ENCODE peak calls at places on chromosome 18, in ten cellular contexts. N is H1, A is heart right ventricle, D is fibroblast of lung, H is HepG2, G is A549, X is upper lobe of right lung, B is HCT116, O is OCI-LY7, C is psoas muscle. Y is an unnamed sample.

GRCh38 chr18:80253236-80253635 is 5.9 kb upstream of the PARD6G start:
- DNase-seq in N (no peak), A (no peak), D (no peak), H (no peak), G (no peak), X (no peak), B (no peak), O (no peak), C (no peak), Y (no peak)

GRCh38 chr18:29007986-29008654 is 831.2 kb upstream of the CDH2 start:
- DNase-seq in N (no peak), A (no peak), D (no peak), H (no peak), G (no peak), X (no peak), B (no peak), O (no peak), C (no peak), Y (no peak)

GRCh38 chr18:55338955-55339662 is 248.9 kb downstream of the TCF4 start:
- DNase-seq in N (no peak), A (no peak), D (peak), H (no peak), G (no peak), X (no peak), B (no peak), O (no peak), C (no peak), Y (no peak)

GRCh38 chr18:35088931-35089330 is 47.7 kb downstream of the MAPRE2 start:
- DNase-seq in N (no peak), A (no peak), D (no peak), H (no peak), G (no peak), X (no peak), B (no peak), O (no peak), C (no peak), Y (no peak)

GRCh38 chr18:47953471-47953931 is 23.0 kb upstream of the SMAD2 start:
- DNase-seq in N (no peak), A (peak), D (no peak), H (no peak), G (no peak), X (no peak), B (no peak), O (peak), C (peak), Y (peak)

GRCh38 chr18:42268793-42269192 is 313.8 kb downstream of the PIK3C3 start:
- DNase-seq in N (no peak), A (no peak), D (no peak), H (no peak), G (no peak), X (no peak), B (no peak), O (no peak), C (no peak), Y (no peak)

GRCh38 chr18:35158728-35159443 is 81.9 kb upstream of the ZNF397 start:
- DNase-seq in N (no peak), A (no peak), D (no peak), H (no peak), G (no peak), X (no peak), B (no peak), O (peak), C (no peak), Y (no peak)

GRCh38 chr18:61998957-61999356 is 106.2 kb upstream of the RNF152 start:
- DNase-seq in N (no peak), A (no peak), D (peak), H (no peak), G (no peak), X (no peak), B (no peak), O (no peak), C (no peak), Y (no peak)

GRCh38 chr18:31429623-31430022 is 17.9 kb upstream of the DSG3 start:
- DNase-seq in N (no peak), A (no peak), D (no peak), H (no peak), G (peak), X (no peak), B (no peak), O (no peak), C (no peak), Y (no peak)

GRCh38 chr18:2466978-2467377 is 104.3 kb downstream of the METTL4 start:
- DNase-seq in N (no peak), A (no peak), D (no peak), H (no peak), G (no peak), X (no peak), B (no peak), O (no peak), C (no peak), Y (no peak)
- H3K27ac ChIP-seq in N (no peak), A (no peak), D (no peak), H (no peak), G (no peak), X (no peak), B (no peak), O (no peak), C (no peak), Y (no peak)

DNA sequence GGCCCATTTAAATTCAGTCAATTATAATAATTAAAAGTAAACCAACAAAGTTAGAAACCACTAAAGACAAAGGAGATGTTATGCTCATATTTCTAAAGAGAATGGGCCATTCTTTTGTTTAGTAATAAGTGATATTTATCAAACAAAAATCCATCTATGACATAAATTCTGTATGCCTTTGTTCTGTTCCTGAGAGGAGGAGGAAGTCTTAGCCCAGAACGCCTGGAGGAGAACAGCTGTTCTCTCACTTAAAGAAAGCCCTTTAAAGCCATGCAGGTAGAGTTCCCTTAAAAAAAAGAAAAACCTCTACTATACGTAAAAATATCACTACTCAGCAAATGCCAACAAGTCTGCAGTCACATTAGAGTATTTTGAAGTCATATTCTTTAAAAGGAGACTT is 15.5 kb downstream of the LAMA1 start:
- DNase-seq in N (no peak), A (no peak), D (no peak), H (no peak), G (no peak), X (no peak), B (no peak), O (no peak), C (no peak), Y (no peak)
- H3K4me3 ChIP-seq in N (no peak), A (no peak), D (no peak), H (no peak), G (no peak), X (no peak), B (no peak), O (no peak), C (no peak), Y (no peak)

DNA sequence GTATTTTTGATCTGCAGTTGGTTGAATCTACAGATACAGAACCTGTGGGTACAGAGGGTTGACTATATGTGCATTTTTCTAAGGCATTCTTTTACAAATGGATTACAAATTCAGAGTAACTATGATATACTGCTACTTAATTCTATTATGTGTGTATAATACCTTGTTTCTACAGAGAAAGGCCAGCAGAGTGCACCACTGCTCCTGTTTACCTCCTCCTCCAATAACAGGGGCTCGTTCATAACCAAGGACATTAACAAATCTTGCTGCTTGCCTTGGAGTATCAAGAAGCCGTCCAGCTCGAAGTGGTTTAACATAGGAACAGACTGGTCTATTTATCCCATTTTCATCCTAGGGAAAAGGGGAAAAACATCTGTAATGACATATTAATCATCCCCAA is 16.4 kb downstream of the CEP76 start:
- DNase-seq in N (no peak), A (no peak), D (peak), H (peak), G (no peak), X (no peak), B (peak), O (peak), C (no peak), Y (no peak)
- TF ChIP-seq CTCF in N (no peak), A (peak), D (peak), H (peak), G (peak), X (no peak), B (peak), O (peak), C (no peak), Y (no peak)

GRCh38 chr18:63264871-63265270 is 54.7 kb downstream of the BCL2 start:
- DNase-seq in N (no peak), A (no peak), D (no peak), H (no peak), G (no peak), X (peak), B (no peak), O (no peak), C (no peak), Y (no peak)

GRCh38 chr18:63261029-63261428 is 58.5 kb downstream of the BCL2 start:
- DNase-seq in N (no peak), A (no peak), D (no peak), H (no peak), G (no peak), X (no peak), B (no peak), O (no peak), C (no peak), Y (no peak)

GRCh38 chr18:63260075-63260754 is 59.4 kb downstream of the BCL2 start:
- DNase-seq in N (no peak), A (no peak), D (no peak), H (no peak), G (no peak), X (no peak), B (no peak), O (no peak), C (no peak), Y (no peak)

GRCh38 chr18:63263444-63263843 is 56.1 kb downstream of the BCL2 start:
- DNase-seq in N (no peak), A (no peak), D (no peak), H (no peak), G (no peak), X (no peak), B (no peak), O (no peak), C (no peak), Y (no peak)

GRCh38 chr18:63262369-63263335 is 56.9 kb downstream of the BCL2 start:
- DNase-seq in N (no peak), A (peak), D (no peak), H (no peak), G (no peak), X (no peak), B (no peak), O (no peak), C (peak), Y (peak)
- H3K27ac ChIP-seq in N (no peak), A (peak), D (no peak), H (no peak), G (no peak), X (no peak), B (no peak), O (no peak), C (peak), Y (peak)

DNA sequence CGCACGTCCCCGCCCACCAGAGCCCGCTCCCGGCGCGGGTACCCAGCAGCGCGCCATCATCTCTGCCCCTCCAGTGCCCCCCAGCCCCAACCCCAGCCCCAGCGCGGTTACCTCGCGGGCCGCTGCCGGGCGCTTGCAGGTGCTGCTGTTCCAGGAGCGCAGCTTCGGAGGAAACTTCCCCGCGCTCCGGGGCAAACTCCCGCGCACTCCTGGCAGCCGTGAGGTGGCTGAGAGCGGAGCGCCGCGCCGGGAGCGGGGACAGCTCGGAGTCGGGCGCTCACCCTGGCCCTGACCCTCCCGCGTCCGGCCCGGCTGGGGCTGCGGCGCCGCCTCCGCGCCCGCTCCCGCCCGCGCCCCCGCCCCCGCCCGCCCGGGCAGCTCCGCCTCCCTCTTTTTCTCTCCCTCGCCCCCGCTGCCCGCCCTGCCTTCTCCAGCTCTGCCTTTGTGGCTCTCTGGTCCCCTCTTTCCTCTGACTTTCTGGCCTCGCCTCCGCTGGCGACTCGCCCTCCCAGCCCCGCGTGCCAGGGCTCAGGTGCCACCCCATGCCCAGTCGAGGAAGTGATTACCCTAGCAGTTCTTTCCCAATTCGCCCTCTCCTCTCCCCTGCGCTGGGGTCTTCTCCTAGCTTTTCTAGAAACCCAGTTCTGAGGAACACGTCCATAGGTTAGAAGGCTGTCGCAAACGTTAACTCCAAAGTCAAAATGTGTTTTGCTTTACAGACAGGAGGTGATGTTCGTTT is at the start of gene CHST9:
- DNase-seq in N (peak), A (peak), D (no peak), H (no peak), G (no peak), X (no peak), B (no peak), O (no peak), C (peak), Y (no peak)
- H3K4me3 ChIP-seq in N (peak), A (peak), D (no peak), H (peak), G (peak), X (no peak), B (no peak), O (no peak), C (peak), Y (no peak)

DNA sequence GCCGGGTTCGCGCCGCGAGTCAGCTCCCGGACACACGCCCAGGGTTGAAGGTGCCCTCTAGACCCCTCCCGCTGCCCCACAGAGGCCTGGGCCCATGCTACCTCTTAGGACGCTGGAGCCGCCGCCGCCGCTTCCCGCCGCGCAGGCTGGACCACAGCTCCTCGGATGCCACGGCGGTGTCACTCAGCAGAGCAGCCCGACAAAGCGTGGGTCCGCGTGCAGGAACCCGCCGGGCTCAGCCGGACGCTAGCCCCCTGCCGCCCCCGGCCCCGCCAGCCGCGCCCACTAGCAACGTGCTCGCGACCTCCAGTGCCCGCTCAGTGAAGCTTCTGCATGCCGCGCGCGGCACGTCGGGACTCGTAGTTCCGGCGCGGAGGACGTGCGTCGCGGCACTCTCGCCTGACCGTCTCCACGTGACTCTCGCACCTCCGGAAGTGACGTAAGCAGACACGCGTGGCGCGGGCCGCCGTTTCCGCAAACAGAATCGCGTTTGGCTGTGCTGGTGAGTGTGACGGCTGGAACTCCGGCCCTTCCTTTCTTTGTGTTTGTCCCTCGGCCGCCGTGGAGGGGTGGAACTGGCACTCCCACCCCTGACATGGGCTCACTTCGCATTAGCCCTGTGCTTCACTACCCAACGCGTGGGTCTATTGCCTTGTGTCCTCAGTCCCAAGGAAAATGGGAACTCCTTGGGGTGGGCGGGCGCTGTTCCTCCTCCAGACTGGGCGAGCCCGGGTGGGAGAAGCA is at the start of the genes FAM210A and RNMT:
- DNase-seq in N (peak), A (peak), D (peak), H (peak), G (peak), X (peak), B (peak), O (peak), C (peak), Y (peak)
- TF ChIP-seq CTCF in N (no peak), A (peak), D (no peak), H (peak), G (no peak), X (peak), B (no peak), O (peak), C (no peak), Y (no peak)

GRCh38 chr18:57863706-57864105 is 60.6 kb upstream of the ATP8B1 start:
- DNase-seq in N (no peak), A (no peak), D (no peak), H (no peak), G (no peak), X (no peak), B (no peak), O (no peak), C (no peak), Y (no peak)

GRCh38 chr18:57854726-57855125 is 51.6 kb upstream of the ATP8B1 start:
- DNase-seq in N (no peak), A (no peak), D (no peak), H (no peak), G (no peak), X (no peak), B (no peak), O (no peak), C (no peak), Y (no peak)

GRCh38 chr18:57856707-57857280 is 53.7 kb upstream of the ATP8B1 start:
- DNase-seq in N (no peak), A (no peak), D (no peak), H (no peak), G (no peak), X (no peak), B (no peak), O (no peak), C (no peak), Y (no peak)

GRCh38 chr18:57856128-57856527 is 53.0 kb upstream of the ATP8B1 start:
- DNase-seq in N (no peak), A (no peak), D (no peak), H (no peak), G (no peak), X (no peak), B (no peak), O (no peak), C (no peak), Y (no peak)

GRCh38 chr18:57859314-57859713 is 56.2 kb upstream of the ATP8B1 start:
- DNase-seq in N (no peak), A (no peak), D (peak), H (peak), G (peak), X (no peak), B (peak), O (peak), C (no peak), Y (no peak)
- H3K27ac ChIP-seq in N (no peak), A (no peak), D (no peak), H (no peak), G (no peak), X (no peak), B (no peak), O (no peak), C (no peak), Y (no peak)

DNA sequence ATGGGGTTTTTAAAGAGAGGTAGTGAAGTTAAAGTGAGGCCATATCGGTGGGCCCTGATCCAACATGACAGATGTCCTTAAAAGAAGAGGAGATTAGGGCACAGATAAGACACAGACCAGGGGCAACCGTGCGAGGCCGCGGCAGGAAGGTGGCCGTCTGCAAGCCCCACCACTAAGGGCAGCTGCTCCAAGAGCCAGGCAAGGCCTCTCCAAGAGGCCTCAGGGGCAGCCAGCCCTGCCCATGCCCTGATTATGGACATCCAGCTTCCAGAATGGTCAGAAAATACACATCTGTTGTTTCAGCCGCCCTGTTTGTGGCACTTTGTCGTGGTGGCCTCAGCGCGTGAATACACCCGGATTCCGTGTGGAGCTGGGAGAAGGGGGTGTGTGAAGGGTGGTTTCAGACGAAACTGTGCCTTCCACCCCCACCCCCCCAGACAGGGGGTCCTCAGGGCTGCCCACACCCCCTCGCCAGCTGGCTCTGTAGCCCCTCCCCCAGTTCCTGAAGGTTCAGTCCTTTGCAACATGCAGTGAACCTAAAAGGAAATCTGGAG is 74.1 kb upstream of the SMAD7 start:
- DNase-seq in N (peak), A (no peak), D (no peak), H (no peak), G (no peak), X (peak), B (no peak), O (peak), C (no peak), Y (peak)
- H3K4me3 ChIP-seq in N (no peak), A (no peak), D (no peak), H (no peak), G (no peak), X (no peak), B (no peak), O (peak), C (no peak), Y (no peak)

GRCh38 chr18:8882632-8883408 is 177.5 kb downstream of the MTCL1 start:
- DNase-seq in N (peak), A (no peak), D (peak), H (peak), G (no peak), X (no peak), B (peak), O (peak), C (no peak), Y (no peak)
- TF ChIP-seq CTCF in N (peak), A (no peak), D (no peak), H (peak), G (peak), X (no peak), B (peak), O (peak), C (no peak), Y (no peak)

DNA sequence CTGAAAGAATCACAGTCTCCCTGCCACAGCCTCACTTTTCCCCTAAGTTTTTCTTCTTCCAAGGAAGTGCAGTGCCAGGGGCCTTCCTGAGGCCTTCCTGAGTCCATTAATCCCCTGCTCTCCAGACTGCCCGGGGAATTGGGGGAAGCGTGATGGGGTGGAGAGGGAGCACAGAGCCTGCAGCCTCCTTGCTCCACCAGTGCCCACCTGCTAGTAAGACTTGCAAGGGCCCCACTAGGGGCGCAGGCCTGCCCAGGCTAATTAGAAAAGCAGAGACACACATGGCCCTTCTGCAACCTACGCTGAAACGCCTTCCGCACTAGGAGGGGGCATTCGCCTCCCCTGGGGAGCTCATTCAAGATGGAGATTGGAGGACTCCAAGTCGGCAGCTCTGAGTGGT is 110.6 kb downstream of the MRO start:
- DNase-seq in N (no peak), A (no peak), D (no peak), H (no peak), G (no peak), X (no peak), B (no peak), O (no peak), C (no peak), Y (no peak)
- H3K27ac ChIP-seq in N (no peak), A (no peak), D (no peak), H (no peak), G (no peak), X (no peak), B (no peak), O (no peak), C (no peak), Y (no peak)